ENCODE peak calls at places on chromosomes 11 and 22, in seven cellular contexts. Y is choroid plexus epithelial cell, I is fibroblast of pulmonary artery, H is SK-N-SH, O is fibroblast of the aortic adventitia, J is stomach, Z is tibial artery. F is an unnamed sample.
A peak's percentile ranks its signal among the peaks of the same experiment; 100 is the strongest.

GRCh38 chr11:97729546-97730272 is 1291.0 kb upstream of the CNTN5 start:
- DNase-seq in Y (no peak), I (peak; percentile 94), H (no peak), O (peak; percentile 83), J (no peak), Z (no peak), F (no peak)

GRCh38 chr11:96306933-96307747 is 35.9 kb downstream of the MAML2 start:
- DNase-seq in Y (peak; percentile 99), I (peak; percentile 100), H (peak; percentile 30), O (peak; percentile 97), J (peak; percentile 90), Z (peak; percentile 95), F (peak; percentile 99)

GRCh38 chr11:110928373-110928772 is 216.1 kb upstream of the ARHGAP20 start:
- DNase-seq in Y (no peak), I (no peak), H (no peak), O (no peak), J (no peak), Z (no peak), F (no peak)

GRCh38 chr11:19432370-19433163 is 191.8 kb upstream of the E2F8 start:
- DNase-seq in Y (peak; percentile 95), I (peak; percentile 84), H (no peak), O (peak; percentile 95), J (no peak), Z (peak; percentile 53), F (peak; percentile 50)

GRCh38 chr22:48824673-48825651 is 1002.7 kb downstream of the BRD1 start:
- DNase-seq in Y (no peak), I (no peak), H (no peak), O (no peak), J (no peak), Z (no peak), F (no peak)

GRCh38 chr11:1827095-1827797 is 7.5 kb upstream of the SYT8 start:
- DNase-seq in Y (peak; percentile 64), I (peak; percentile 84), H (peak; percentile 89), O (peak; percentile 69), J (peak; percentile 90), Z (peak; percentile 53), F (peak; percentile 64)

GRCh38 chr11:77473001-77473800 is 693 bp downstream of the PAK1 start:
- DNase-seq in Y (peak; percentile 18), I (no peak), H (peak; percentile 78), O (no peak), J (peak; percentile 62), Z (no peak), F (no peak)

GRCh38 chr22:28911279-28911640 is 27.9 kb downstream of the ZNRF3 start:
- DNase-seq in Y (peak; percentile 21), I (no peak), H (no peak), O (no peak), J (no peak), Z (no peak), F (no peak)

GRCh38 chr11:110434952-110435779 is 5.4 kb downstream of the FDX1 start:
- DNase-seq in Y (no peak), I (no peak), H (no peak), O (peak; percentile 24), J (peak; percentile 66), Z (no peak), F (peak; percentile 63)

GRCh38 chr11:66889974-66890373 is 33.1 kb downstream of the LRFN4 start:
- DNase-seq in Y (no peak), I (no peak), H (no peak), O (no peak), J (no peak), Z (no peak), F (no peak)

GRCh38 chr22:22933100-22933806 is 45.6 kb downstream of the IGLL5 start:
- DNase-seq in Y (no peak), I (no peak), H (no peak), O (no peak), J (no peak), Z (no peak), F (no peak)

GRCh38 chr11:4839851-4840549 is 9.0 kb downstream of the OR51S1 start:
- DNase-seq in Y (no peak), I (no peak), H (no peak), O (no peak), J (peak; percentile 44), Z (no peak), F (no peak)

GRCh38 chr11:26204110-26204509 is 127.8 kb upstream of the ANO3 start:
- DNase-seq in Y (no peak), I (no peak), H (no peak), O (no peak), J (no peak), Z (no peak), F (no peak)

GRCh38 chr22:17205432-17205831 is 13.8 kb downstream of the ADA2 start:
- DNase-seq in Y (no peak), I (no peak), H (no peak), O (no peak), J (no peak), Z (no peak), F (no peak)

GRCh38 chr22:36863281-36863680 is 2.5 kb downstream of the NCF4 start:
- DNase-seq in Y (no peak), I (no peak), H (no peak), O (no peak), J (no peak), Z (no peak), F (no peak)

GRCh38 chr11:3796796-3797328 is 492 bp downstream of the NUP98 start:
- DNase-seq in Y (no peak), I (peak; percentile 5), H (no peak), O (no peak), J (no peak), Z (no peak), F (peak; percentile 28)

GRCh38 chr11:14393889-14394288 is 34.9 kb upstream of the RRAS2 start:
- DNase-seq in Y (no peak), I (no peak), H (no peak), O (no peak), J (no peak), Z (no peak), F (no peak)

DNA sequence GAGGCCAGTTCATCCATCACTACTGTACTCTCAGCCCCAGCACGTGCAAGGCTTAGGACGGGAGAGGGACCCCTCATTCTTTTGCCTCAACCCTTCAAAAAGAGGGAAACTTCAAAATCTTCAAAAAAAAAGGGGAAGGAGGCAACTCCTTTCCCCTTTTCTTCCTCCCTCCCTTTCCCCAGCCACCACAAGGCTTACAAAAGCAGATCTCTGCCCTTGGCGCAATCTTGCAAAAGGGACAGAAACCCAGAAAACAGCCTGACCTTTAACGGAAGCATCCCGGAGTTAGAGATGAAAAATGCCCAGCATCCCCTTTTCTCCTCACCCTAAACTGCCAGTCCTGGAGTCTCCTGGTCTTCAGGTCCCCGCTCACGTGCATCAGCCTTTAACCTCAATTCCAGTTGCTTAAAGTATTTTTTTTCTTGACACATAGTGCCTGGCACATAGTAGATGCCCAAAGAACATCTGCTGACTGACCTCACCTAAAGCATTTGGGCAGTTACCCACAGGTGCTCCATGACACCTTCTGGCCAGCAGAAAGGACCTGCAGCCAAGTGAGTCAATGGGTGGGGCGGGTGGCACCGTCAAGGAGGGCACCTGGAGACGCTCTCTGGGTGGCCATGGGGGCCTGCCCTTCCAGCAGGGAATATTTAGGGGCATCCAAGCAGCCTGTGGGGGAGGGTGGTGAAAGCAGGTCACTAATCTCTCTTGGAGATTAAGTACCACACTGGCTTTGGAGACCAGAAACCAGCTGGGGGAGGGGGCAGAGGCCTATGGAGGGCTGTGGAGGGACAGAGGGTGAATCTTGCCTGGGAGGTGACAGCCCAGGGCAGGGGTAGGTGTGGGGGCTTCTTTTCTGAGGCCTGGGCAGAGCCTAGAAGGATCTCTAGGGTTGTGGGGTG is 16.3 kb downstream of the NECTIN1 start:
- DNase-seq in Y (no peak), I (no peak), H (no peak), O (no peak), J (no peak), Z (no peak), F (no peak)
- TF ChIP-seq CTCF in Y (no peak), I (no peak), H (no peak), O (no peak), J (no peak), Z (no peak), F (no peak)

DNA sequence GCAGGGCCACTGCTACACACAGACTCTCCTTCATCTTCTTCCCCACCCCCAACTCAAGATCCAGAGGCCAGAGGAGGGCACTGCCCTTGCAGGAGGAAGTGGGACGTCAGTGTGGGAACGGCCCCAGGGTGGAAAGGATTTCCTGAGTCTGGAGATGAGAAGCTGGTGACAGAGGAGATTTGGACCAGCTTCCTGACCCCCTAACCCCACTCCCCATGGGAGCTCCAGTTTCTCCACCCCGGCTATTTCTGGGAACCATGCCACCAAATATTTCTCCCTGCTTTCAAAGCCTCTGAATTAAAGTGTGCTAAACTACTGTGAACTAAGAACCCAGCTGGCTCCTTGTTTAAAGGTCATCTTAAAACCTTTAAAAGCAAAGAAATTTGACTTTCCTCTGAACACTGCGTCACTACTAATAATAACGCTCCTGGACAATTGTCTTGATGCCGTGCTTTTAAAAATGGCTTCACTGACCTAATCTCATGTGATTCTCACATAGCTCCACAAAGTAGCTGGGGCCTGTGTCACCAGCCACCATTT is 46.6 kb downstream of the CWC15 start:
- DNase-seq in Y (peak; percentile 98), I (peak; percentile 98), H (peak; percentile 41), O (peak; percentile 96), J (peak; percentile 33), Z (peak; percentile 78), F (no peak)
- TF ChIP-seq CTCF in Y (no peak), I (no peak), H (peak; percentile 12), O (no peak), J (no peak), Z (no peak), F (no peak)

DNA sequence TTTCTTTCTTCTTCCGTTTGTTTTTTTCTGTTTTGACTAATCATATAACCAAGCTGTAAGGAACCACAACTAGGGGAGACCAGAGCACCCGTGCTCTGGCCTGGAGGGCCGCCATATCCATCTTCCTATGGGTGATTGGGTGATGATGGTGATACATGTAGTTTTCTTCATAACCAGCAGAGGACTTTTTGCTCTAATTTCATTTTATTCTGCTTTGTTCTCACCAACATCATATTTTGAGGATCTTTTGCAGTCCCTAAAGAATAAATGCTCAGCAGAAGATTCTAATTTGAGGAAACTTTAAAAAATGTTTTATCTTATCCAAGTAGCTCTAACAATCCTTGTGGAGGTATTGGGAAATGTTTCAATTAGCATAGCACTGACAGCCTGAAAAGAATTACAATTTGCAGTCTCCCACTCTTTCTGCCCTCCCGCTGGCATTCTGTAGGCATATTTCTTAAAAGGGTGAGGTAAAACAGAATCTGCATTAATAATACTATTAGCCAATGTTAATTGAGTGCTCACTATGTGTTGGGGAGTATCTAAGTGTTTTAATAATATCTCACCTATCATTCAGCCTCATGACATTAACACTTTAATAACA is 544.0 kb downstream of the NTM start:
- DNase-seq in Y (peak; percentile 66), I (peak; percentile 49), H (peak; percentile 34), O (peak; percentile 65), J (no peak), Z (no peak), F (no peak)
- TF ChIP-seq CTCF in Y (peak; percentile 63), I (peak; percentile 48), H (peak; percentile 65), O (peak; percentile 62), J (no peak), Z (peak; percentile 14), F (peak; percentile 30)

DNA sequence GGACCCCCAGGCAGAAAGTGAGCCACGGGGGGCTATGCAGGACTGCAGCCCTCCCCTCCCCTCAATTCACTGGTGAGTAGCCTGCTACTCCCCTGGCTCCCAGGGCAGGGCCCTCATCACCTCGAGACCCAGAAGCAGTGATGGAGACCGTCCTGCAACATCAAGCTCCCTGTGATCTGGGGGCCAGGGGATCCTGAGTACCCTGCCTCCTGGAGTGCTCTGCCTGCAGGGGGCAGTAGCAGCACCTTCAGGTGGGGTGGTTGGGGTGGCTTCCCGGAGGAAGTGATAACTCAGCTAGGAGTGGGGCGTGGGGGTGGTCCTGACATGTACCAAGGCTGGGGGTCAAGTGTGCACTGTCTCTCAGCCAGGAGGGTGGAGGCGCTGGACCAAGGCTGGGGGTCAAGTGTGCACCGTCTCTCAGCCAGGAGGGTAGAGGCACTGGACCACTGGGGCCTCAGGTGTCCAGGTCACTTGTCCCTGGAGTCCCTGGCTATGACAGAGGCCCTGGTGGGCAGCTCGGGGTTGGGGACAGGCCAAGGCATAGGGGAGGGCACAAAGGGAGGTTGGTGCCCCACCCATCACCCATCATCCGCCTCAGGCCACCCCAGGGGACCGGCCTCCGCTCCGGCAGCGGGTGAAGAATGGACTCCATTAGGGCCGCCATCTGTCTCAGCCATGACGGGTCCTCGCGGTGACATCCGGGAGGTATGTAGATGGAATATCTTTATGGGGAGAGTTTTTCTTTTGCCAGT is 9.4 kb downstream of the RTN4R start:
- DNase-seq in Y (no peak), I (no peak), H (peak; percentile 50), O (no peak), J (no peak), Z (no peak), F (no peak)
- TF ChIP-seq CTCF in Y (peak; percentile 32), I (peak; percentile 13), H (peak; percentile 41), O (peak; percentile 17), J (no peak), Z (no peak), F (peak; percentile 23)

F was measured in bronchial epithelial cell.